ENCODE peak calls at places on chromosomes 13 and 19, in five cellular contexts. O is Peyer's patch, B is SK-MEL-5, I is dermis blood vessel endothelial cell, N is LHCN-M2. Z is an unnamed sample.

GRCh38 chr13:45989607-45990006 is 62.9 kb downstream of the ZC3H13 start:
- DNase-seq in O (no peak), N (peak; percentile 71), I (no peak), B (no peak), Z (no peak)

GRCh38 chr19:55066107-55066709 is 3.3 kb upstream of the RDH13 start:
- DNase-seq in I (peak; percentile 21), N (no peak), O (no peak), B (no peak), Z (no peak)

GRCh38 chr13:113724780-113725315 is 34.2 kb upstream of the TMEM255B start:
- DNase-seq in B (peak; percentile 68), I (peak; percentile 81), O (peak; percentile 83), N (peak; percentile 55), Z (peak; percentile 83)

GRCh38 chr19:7857727-7858701 is 16.2 kb downstream of the PRR36 start:
- DNase-seq in O (no peak), N (no peak), I (no peak), B (no peak), Z (no peak)

GRCh38 chr13:114151565-114152284 is 19.3 kb upstream of the RASA3 start:
- DNase-seq in I (no peak), B (no peak), N (no peak), O (peak; percentile 92), Z (no peak)

GRCh38 chr19:35116085-35116801 is 620 bp downstream of the FXYD3 start:
- DNase-seq in N (no peak), I (no peak), O (peak; percentile 74), B (no peak), Z (no peak)

GRCh38 chr13:113864303-113864890 is 521 bp upstream of the GAS6 start:
- DNase-seq in N (peak; percentile 80), O (no peak), I (no peak), B (no peak), Z (no peak)

GRCh38 chr19:34375598-34375997 is 10.6 kb downstream of the GPI start:
- DNase-seq in B (no peak), I (peak; percentile 38), O (no peak), N (no peak), Z (no peak)

GRCh38 chr13:59437902-59438301 is 725.8 kb downstream of the DIAPH3 start:
- DNase-seq in N (no peak), B (no peak), I (peak; percentile 15), O (no peak), Z (peak; percentile 69)

GRCh38 chr13:89733686-89734085 is 1613.8 kb upstream of the MIR17HG start:
- DNase-seq in B (no peak), N (no peak), I (no peak), O (no peak), Z (no peak)

GRCh38 chr13:114002009-114002544 is 28.2 kb upstream of the C13orf46 start:
- DNase-seq in N (no peak), B (no peak), O (peak; percentile 49), I (no peak), Z (no peak)

GRCh38 chr19:52691215-52691610 is 43.6 kb downstream of the ZNF611 start:
- DNase-seq in N (no peak), I (no peak), B (no peak), O (no peak), Z (no peak)

GRCh38 chr19:10145031-10145430 is 25.3 kb upstream of the EIF3G start:
- DNase-seq in O (no peak), I (no peak), B (no peak), N (no peak), Z (no peak)

GRCh38 chr19:6802336-6803035 is 30.0 kb downstream of the VAV1 start:
- DNase-seq in I (peak; percentile 68), B (no peak), N (no peak), O (peak; percentile 81), Z (peak; percentile 89)

GRCh38 chr13:45863716-45864590 is 12.4 kb upstream of the SIAH3 start:
- DNase-seq in N (no peak), O (no peak), B (no peak), I (no peak), Z (no peak)

GRCh38 chr13:39603424-39603947 is 493 bp upstream of the LHFPL6 start:
- DNase-seq in B (peak; percentile 51), O (no peak), N (peak; percentile 48), I (peak; percentile 27), Z (peak; percentile 30)

GRCh38 chr13:22079961-22080360 is 409.1 kb downstream of the FGF9 start:
- DNase-seq in B (no peak), O (no peak), I (no peak), N (no peak), Z (no peak)

GRCh38 chr13:32116210-32116609 is 84.6 kb downstream of the FRY start:
- DNase-seq in I (no peak), B (no peak), N (no peak), O (no peak), Z (peak; percentile 82)